ENCODE peak calls at places on chromosomes 13 and 19, in eight cellular contexts. Z is nephron progenitor cell; S is HTR-8/SVneo; Y is activated naive CD8-positive, alpha-beta T cell treated with anti-CD3 and anti-CD28 coated beads, Interleukin-2, amount 50 U/mL, for 24 hours; B is tibial nerve; N is GM04503; I is activated T-helper 9 cell treated with anti-CD3 and anti-CD28 coated beads, Interleukin-2, amount 50 U/mL, for 16 hours; F is T1000. T is an unnamed sample.

GRCh38 chr13:37755349-37755748 is 114.2 kb downstream of the TRPC4 start:
- DNase-seq in Z (no peak), S (no peak), Y (no peak), B (no peak), N (no peak), I (no peak), F (no peak), T (no peak)

GRCh38 chr13:44196186-44196751 is 177.4 kb upstream of the SERP2 start:
- DNase-seq in Z (no peak), S (no peak), Y (no peak), B (no peak), N (no peak), I (no peak), F (no peak), T (no peak)

GRCh38 chr13:98822238-98822606 is 69.8 kb upstream of the SLC15A1 start:
- DNase-seq in Z (no peak), S (no peak), Y (no peak), B (no peak), N (no peak), I (no peak), F (no peak), T (no peak)

GRCh38 chr13:97321101-97321500 is 99.0 kb downstream of the MBNL2 start:
- DNase-seq in Z (no peak), S (no peak), Y (no peak), B (no peak), N (no peak), I (no peak), F (no peak), T (no peak)

GRCh38 chr19:4357921-4358326 is 14.6 kb downstream of the MPND start:
- DNase-seq in Z (no peak), S (no peak), Y (no peak), B (no peak), N (no peak), I (no peak), F (no peak), T (no peak)

GRCh38 chr19:44848805-44849457 is 2.8 kb downstream of the NECTIN2 start:
- DNase-seq in Z (peak; percentile 64), S (no peak), Y (no peak), B (no peak), N (no peak), I (no peak), F (no peak), T (no peak)

GRCh38 chr13:84121456-84121855 is 239.2 kb upstream of the SLITRK1 start:
- DNase-seq in Z (peak; percentile 8), S (peak; percentile 0), Y (no peak), B (no peak), N (no peak), I (no peak), F (no peak), T (peak; percentile 5)

GRCh38 chr19:28737021-28737525 is 475.9 kb downstream of the UQCRFS1 start:
- DNase-seq in Z (no peak), S (peak; percentile 10), Y (no peak), B (peak; percentile 19), N (peak; percentile 9), I (no peak), F (no peak), T (peak; percentile 1)

GRCh38 chr13:41356788-41357187 is 45.7 kb downstream of the NAA16 start:
- DNase-seq in Z (no peak), S (no peak), Y (no peak), B (no peak), N (no peak), I (no peak), F (no peak), T (no peak)

GRCh38 chr13:110617326-110618072 is 2.2 kb downstream of the NAXD start:
- DNase-seq in Z (no peak), S (no peak), Y (no peak), B (peak; percentile 35), N (no peak), I (no peak), F (no peak), T (no peak)

GRCh38 chr19:51158474-51159129 is 16.5 kb downstream of the SIGLEC7 start:
- DNase-seq in Z (peak; percentile 72), S (peak; percentile 28), Y (peak; percentile 88), B (peak; percentile 60), N (no peak), I (peak; percentile 54), F (no peak), T (no peak)

T was measured in amniotic stem cell.